ENCODE peak calls at places on chromosomes 2 and 18, in six cellular contexts. J, F, D, R, E and I are unnamed samples.

GRCh38 chr18:45161850-45162249 is 453.4 kb upstream of the SLC14A2 start:
- DNase-seq in J (no peak), F (no peak), D (no peak), R (no peak), E (no peak), I (no peak)

GRCh38 chr2:108278631-108279030 is 10.1 kb upstream of the SULT1C2 start:
- DNase-seq in J (peak), F (no peak), D (no peak), R (no peak), E (peak), I (peak)

GRCh38 chr2:178513876-178514275 is 33.6 kb downstream of the PLEKHA3 start:
- DNase-seq in J (peak), F (no peak), D (no peak), R (no peak), E (peak), I (no peak)

GRCh38 chr2:28927469-28927868 is 33.0 kb downstream of the WDR43 start:
- DNase-seq in J (no peak), F (no peak), D (no peak), R (no peak), E (no peak), I (no peak)

GRCh38 chr2:34069604-34070003 is 470.5 kb upstream of the FAM98A start:
- DNase-seq in J (no peak), F (no peak), D (no peak), R (no peak), E (no peak), I (no peak)

GRCh38 chr2:230693411-230693810 is 19.2 kb upstream of the CAB39 start:
- DNase-seq in J (no peak), F (no peak), D (no peak), R (no peak), E (no peak), I (no peak)

GRCh38 chr2:57890462-57890861 is 156.1 kb upstream of the VRK2 start:
- DNase-seq in J (peak), F (no peak), D (no peak), R (no peak), E (peak), I (peak)

GRCh38 chr2:191030521-191031154 is 16.7 kb upstream of the STAT1 start:
- DNase-seq in J (peak), F (no peak), D (no peak), R (peak), E (peak), I (peak)

GRCh38 chr2:188725981-188726380 is 248.2 kb upstream of the COL3A1 start:
- DNase-seq in J (peak), F (no peak), D (no peak), R (no peak), E (peak), I (peak)

GRCh38 chr18:52615321-52615720 is 275.3 kb downstream of the DCC start:
- DNase-seq in J (no peak), F (no peak), D (no peak), R (no peak), E (no peak), I (no peak)

GRCh38 chr2:101883860-101884259 is 107.9 kb upstream of the IL1R2 start:
- DNase-seq in J (peak), F (no peak), D (no peak), R (no peak), E (peak), I (peak)

GRCh38 chr2:36170805-36171204 is 184.8 kb upstream of the CRIM1 start:
- DNase-seq in J (no peak), F (no peak), D (no peak), R (no peak), E (no peak), I (no peak)

GRCh38 chr2:238116298-238117198 is 16.4 kb downstream of the ESPNL start:
- DNase-seq in J (no peak), F (no peak), D (peak), R (no peak), E (no peak), I (no peak)

GRCh38 chr2:230913812-230914211 is 11.2 kb downstream of the GPR55 start:
- DNase-seq in J (no peak), F (no peak), D (no peak), R (no peak), E (no peak), I (no peak)

GRCh38 chr2:41881249-41881648 is 166.6 kb upstream of the PKDCC start:
- DNase-seq in J (no peak), F (no peak), D (no peak), R (no peak), E (no peak), I (peak)

GRCh38 chr2:161988589-161988988 is 85.4 kb downstream of the DPP4 start:
- DNase-seq in J (peak), F (no peak), D (no peak), R (no peak), E (no peak), I (no peak)

GRCh38 chr2:122136071-122136470 is 380.6 kb downstream of the TSN start:
- DNase-seq in J (no peak), F (no peak), D (no peak), R (no peak), E (no peak), I (peak)

GRCh38 chr2:68734688-68735525 is at the start of gene ARHGAP25:
- DNase-seq in J (no peak), F (no peak), D (no peak), R (peak), E (no peak), I (no peak)

GRCh38 chr2:177900091-177900490 is 172.5 kb downstream of the PDE11A start:
- DNase-seq in J (no peak), F (no peak), D (no peak), R (no peak), E (no peak), I (no peak)

DNA sequence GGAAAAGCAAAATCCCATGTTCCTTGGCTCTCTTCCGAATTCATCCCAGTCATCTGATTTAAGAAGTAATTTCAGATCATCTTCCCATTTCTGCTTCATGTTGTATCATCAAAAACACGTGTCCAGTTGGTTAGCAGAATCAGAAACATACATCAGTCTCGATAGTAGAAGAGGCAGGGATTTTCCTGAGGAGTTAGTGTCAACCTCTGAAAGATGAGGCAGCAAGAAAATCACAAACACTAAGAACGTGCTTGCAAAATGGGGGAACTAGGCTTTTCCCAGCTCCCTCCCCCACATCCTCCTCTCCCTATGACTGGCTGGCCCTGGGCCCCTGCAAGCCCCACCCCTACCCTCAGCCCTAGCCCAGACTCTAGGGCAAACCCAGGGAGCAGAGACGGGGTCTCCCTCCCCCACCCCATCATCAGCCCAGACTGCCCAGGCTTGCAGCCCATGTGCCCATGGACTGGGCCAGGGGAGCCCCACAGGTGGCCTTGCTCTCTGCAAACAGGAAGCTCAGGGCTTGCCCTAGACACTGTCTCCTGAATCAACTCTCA is 161.0 kb upstream of the ID2 start:
- DNase-seq in J (no peak), F (no peak), D (no peak), R (no peak), E (no peak), I (no peak)
- H3K4me3 ChIP-seq in J (no peak), F (no peak), D (no peak), R (no peak), E (no peak), I (no peak)

GRCh38 chr2:43169091-43169936 is 57.1 kb downstream of the ZFP36L2 start:
- DNase-seq in J (no peak), F (no peak), D (no peak), R (peak), E (no peak), I (no peak)
- H3K4me3 ChIP-seq in J (peak), F (no peak), D (no peak), R (peak), E (no peak), I (no peak)

GRCh38 chr18:48829443-48830149 is 121.2 kb downstream of the SMAD7 start:
- DNase-seq in J (no peak), F (no peak), D (no peak), R (no peak), E (no peak), I (no peak)

GRCh38 chr18:48832961-48833700 is 117.6 kb downstream of the SMAD7 start:
- DNase-seq in J (peak), F (peak), D (no peak), R (peak), E (peak), I (peak)

GRCh38 chr18:48831802-48832201 is 119.0 kb downstream of the SMAD7 start:
- DNase-seq in J (no peak), F (no peak), D (no peak), R (no peak), E (no peak), I (no peak)

GRCh38 chr18:48828713-48829442 is 121.9 kb downstream of the SMAD7 start:
- DNase-seq in J (no peak), F (no peak), D (no peak), R (no peak), E (no peak), I (no peak)

DNA sequence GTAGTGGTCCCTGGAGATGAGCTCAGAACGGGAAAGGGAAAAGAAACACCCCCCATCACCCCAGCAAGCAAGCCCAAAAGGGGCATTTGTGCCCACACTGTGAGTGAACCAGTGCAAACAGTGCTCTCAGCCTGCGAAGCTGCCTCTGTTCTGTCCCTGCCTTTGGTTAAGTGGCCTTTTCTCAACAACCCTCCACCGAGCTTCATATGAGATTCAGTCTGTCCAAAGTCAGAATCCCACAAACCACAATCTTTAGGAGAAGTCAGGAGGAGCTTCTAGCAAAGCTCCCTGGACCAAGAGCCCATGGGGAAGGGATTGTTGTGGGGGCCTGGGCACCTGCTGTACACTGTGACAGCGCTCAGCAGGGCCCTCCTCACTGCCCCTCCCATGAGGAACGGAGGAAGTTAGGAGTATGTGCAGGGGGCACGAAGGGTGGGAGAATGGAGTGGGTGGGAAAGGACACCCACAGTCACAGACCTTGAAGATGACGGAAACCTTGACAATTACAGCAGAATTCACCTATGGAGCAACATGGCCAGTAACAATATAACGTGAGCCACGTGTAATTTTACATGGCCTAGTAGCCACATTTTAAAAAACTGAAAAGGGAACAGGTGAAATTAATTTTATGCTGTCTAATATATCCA is 119.5 kb downstream of the SMAD7 start:
- DNase-seq in J (no peak), F (no peak), D (no peak), R (no peak), E (no peak), I (no peak)
- H3K4me3 ChIP-seq in J (no peak), F (no peak), D (no peak), R (no peak), E (no peak), I (no peak)

GRCh38 chr2:132390076-132390475 is 26.5 kb upstream of the GPR39 start:
- DNase-seq in J (no peak), F (no peak), D (no peak), R (no peak), E (no peak), I (no peak)

GRCh38 chr2:132387126-132387525 is 29.5 kb upstream of the GPR39 start:
- DNase-seq in J (no peak), F (no peak), D (no peak), R (no peak), E (no peak), I (no peak)

GRCh38 chr2:132383956-132384355 is 32.6 kb upstream of the GPR39 start:
- DNase-seq in J (no peak), F (no peak), D (peak), R (no peak), E (no peak), I (no peak)

DNA sequence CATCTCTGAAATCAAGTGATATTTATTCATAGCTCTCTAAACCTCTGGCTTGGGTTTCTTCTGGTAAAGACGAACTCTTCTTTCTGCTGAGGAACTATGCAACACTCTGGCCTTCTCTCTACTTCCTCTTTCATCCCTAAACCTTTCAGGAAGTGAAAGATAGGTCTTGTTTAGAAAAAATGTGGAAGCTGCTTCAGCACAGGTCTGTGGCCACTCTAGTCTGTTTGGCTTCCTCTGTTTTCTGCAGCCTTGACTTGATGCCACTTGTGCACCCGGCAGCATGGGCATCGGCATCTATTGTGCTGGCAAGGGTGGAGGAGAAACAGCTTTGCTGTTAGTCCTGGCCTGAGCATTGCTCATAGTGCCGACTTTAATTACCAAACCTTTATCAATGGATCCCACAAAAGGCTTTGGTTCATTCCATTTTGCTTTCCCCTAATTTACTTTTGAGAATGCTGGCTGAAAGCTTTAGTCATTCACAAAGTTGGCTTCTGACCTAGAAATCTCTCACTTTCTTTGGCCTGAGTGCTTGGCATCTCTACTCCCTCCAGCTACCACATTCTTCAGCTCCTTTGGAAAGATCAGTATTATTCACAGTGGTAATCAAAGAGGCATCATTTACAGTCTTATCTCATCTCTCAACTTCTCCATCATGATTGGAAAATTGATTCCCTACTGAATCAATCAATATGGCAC is 32.0 kb upstream of the GPR39 start:
- DNase-seq in J (peak), F (no peak), D (no peak), R (no peak), E (no peak), I (no peak)
- H3K4me3 ChIP-seq in J (no peak), F (no peak), D (no peak), R (no peak), E (no peak), I (no peak)

GRCh38 chr2:140905078-140905781 is 1225.6 kb downstream of the LRP1B start:
- DNase-seq in J (no peak), F (no peak), D (no peak), R (no peak), E (no peak), I (no peak)
- H3K4me3 ChIP-seq in J (no peak), F (no peak), D (no peak), R (no peak), E (no peak), I (no peak)

DNA sequence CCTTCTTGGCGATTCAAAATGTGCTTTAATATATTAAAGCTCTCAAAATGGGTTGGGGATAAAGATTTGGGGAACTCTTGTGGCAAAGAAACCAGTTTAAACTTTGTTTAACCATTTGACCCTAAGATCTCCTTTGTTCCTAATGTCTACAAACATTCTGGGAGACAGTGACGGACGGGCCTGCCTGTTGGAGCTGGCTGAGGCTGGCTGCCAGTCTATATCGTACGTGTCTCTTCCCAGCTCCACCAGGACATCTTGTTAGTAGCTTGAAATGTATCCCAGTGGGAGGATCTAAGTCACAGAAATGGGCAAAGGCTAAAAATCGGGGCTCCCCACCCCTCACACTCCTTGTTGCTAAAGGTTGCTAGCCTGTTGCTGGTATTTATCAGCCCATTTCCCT is 30.7 kb downstream of the ZNF532 start:
- DNase-seq in J (no peak), F (no peak), D (no peak), R (no peak), E (no peak), I (no peak)
- H3K4me3 ChIP-seq in J (no peak), F (no peak), D (no peak), R (no peak), E (no peak), I (no peak)